ENCODE peak calls at places on chromosomes 5 and 9, in seven cellular contexts. Z, S, P, J, A, G and L are unnamed samples.

GRCh38 chr9:34636791-34637355 is 714 bp downstream of the SIGMAR1 start:
- DNase-seq in G (no peak), Z (no peak), P (no peak), J (peak; percentile 54), A (no peak), S (no peak), L (peak; percentile 64)

GRCh38 chr9:113906411-113907110 is 30.5 kb downstream of the ZNF618 start:
- DNase-seq in J (no peak), P (no peak), Z (no peak), G (no peak), S (no peak), A (peak; percentile 28), L (no peak)

GRCh38 chr5:35229076-35230042 is 928 bp downstream of the PRLR start:
- DNase-seq in A (no peak), G (no peak), Z (no peak), P (no peak), J (no peak), S (peak; percentile 75), L (peak; percentile 10)

GRCh38 chr5:134547579-134547978 is 22.1 kb downstream of the JADE2 start:
- DNase-seq in Z (no peak), J (peak; percentile 41), P (peak; percentile 63), S (peak; percentile 68), A (peak; percentile 87), G (no peak), L (no peak)

GRCh38 chr9:98488578-98489312 is 220.0 kb downstream of the GABBR2 start:
- DNase-seq in P (peak; percentile 90), J (no peak), S (no peak), A (peak; percentile 95), Z (peak; percentile 96), G (no peak), L (no peak)

GRCh38 chr5:157160001-157160400 is 6.1 kb downstream of the GARIN3 start:
- DNase-seq in J (no peak), G (peak; percentile 38), Z (no peak), A (no peak), S (no peak), P (no peak), L (no peak)

GRCh38 chr9:76018767-76019166 is 128.3 kb downstream of the PCSK5 start:
- DNase-seq in J (no peak), P (no peak), Z (no peak), A (no peak), S (no peak), G (no peak), L (no peak)

GRCh38 chr9:109418827-109419226 is 79.3 kb downstream of the PTPN3 start:
- DNase-seq in J (no peak), A (no peak), S (no peak), P (no peak), G (no peak), Z (no peak), L (peak; percentile 96)

GRCh38 chr9:114174876-114175771 is 19.8 kb downstream of the COL27A1 start:
- DNase-seq in A (peak; percentile 87), J (peak; percentile 36), Z (no peak), G (no peak), S (no peak), P (no peak), L (no peak)

GRCh38 chr5:173625686-173626500 is 9.4 kb upstream of the BOD1 start:
- DNase-seq in J (no peak), Z (no peak), P (no peak), S (no peak), A (no peak), G (no peak), L (peak; percentile 21)

GRCh38 chr5:40879163-40879942 is 29.9 kb upstream of the C7 start:
- DNase-seq in Z (no peak), S (no peak), A (peak; percentile 8), J (no peak), P (peak; percentile 1), G (no peak), L (peak; percentile 44)

GRCh38 chr5:82092-82491 is 9.9 kb upstream of the PLEKHG4B start:
- DNase-seq in S (no peak), J (no peak), G (no peak), Z (no peak), P (no peak), A (no peak), L (no peak)

GRCh38 chr9:137136926-137137607 is 1.9 kb upstream of the GRIN1 start:
- DNase-seq in P (no peak), J (no peak), Z (no peak), G (no peak), A (no peak), S (no peak), L (no peak)

GRCh38 chr9:86034863-86035734 is 64.3 kb downstream of the GOLM1 start:
- DNase-seq in P (peak; percentile 12), A (peak; percentile 20), S (peak; percentile 28), J (no peak), G (no peak), Z (no peak), L (peak; percentile 79)

GRCh38 chr5:116076496-116076895 is 8.3 kb upstream of the COMMD10 start:
- DNase-seq in A (no peak), G (no peak), S (no peak), J (no peak), Z (no peak), P (no peak), L (peak; percentile 54)

GRCh38 chr9:127384901-127385300 is 12.1 kb upstream of the SLC2A8 start:
- DNase-seq in A (no peak), G (no peak), P (no peak), Z (no peak), J (no peak), S (no peak), L (no peak)

GRCh38 chr5:73160239-73160671 is 12.7 kb upstream of the TMEM174 start:
- DNase-seq in S (no peak), J (no peak), P (no peak), A (no peak), G (no peak), Z (no peak), L (peak; percentile 71)

GRCh38 chr9:93911871-93912554 is 43.1 kb downstream of the BARX1 start:
- DNase-seq in G (no peak), S (no peak), A (no peak), P (no peak), J (no peak), Z (no peak), L (no peak)

DNA sequence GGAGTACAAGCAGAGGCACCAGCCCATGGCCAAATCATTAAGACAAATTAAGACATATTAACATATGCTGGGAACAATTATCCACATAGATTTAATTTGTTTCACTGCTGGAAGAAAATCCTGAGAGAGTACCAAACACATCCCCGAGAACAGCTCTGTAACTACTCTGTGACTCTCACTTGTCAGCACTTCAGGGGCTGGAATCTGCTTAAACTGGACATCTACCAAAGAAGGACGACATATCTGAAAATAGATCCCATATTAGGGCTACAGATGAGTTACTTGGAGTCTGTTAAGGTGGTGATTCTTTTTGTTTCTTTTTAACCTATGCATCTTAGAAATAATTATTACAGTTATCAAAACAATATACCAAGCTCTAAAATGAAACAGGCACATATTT is 68.3 kb downstream of the SLC1A1 start:
- DNase-seq in Z (no peak), J (no peak), P (no peak), G (no peak), A (no peak), S (no peak), L (no peak)
- H3K4me3 ChIP-seq in Z (no peak overlapping the region), J (no peak overlapping the region), P (no peak overlapping the region), G (no peak overlapping the region), A (no peak overlapping the region), S (no peak overlapping the region), L (no peak overlapping the region)

GRCh38 chr5:79133657-79134451 is 22.2 kb downstream of the BHMT start:
- DNase-seq in S (peak; percentile 74), Z (peak; percentile 78), J (peak; percentile 43), G (peak; percentile 21), P (peak; percentile 55), A (peak; percentile 73), L (peak; percentile 83)

GRCh38 chr5:79130781-79131180 is 19.2 kb downstream of the BHMT start:
- DNase-seq in P (no peak), S (no peak), G (no peak), Z (no peak), J (no peak), A (no peak), L (no peak)

GRCh38 chr5:79135790-79136553 is 24.4 kb downstream of the BHMT start:
- DNase-seq in J (no peak), Z (no peak), P (no peak), A (no peak), G (no peak), S (no peak), L (no peak)

GRCh38 chr5:79136618-79137017 is 25.0 kb downstream of the BHMT start:
- DNase-seq in J (no peak), G (no peak), S (no peak), P (no peak), A (no peak), Z (no peak), L (no peak)

GRCh38 chr5:79133121-79133656 is 21.6 kb downstream of the BHMT start:
- DNase-seq in J (no peak), A (peak; percentile 9), Z (no peak), P (no peak), S (no peak), G (no peak), L (peak; percentile 63)
- H3K4me3 ChIP-seq in J (peak overlapping the region; percentile 51), A (peak overlapping the region; percentile 34), Z (peak overlapping the region; percentile 10), P (peak overlapping the region; percentile 23), S (no peak overlapping the region), G (peak overlapping the region; percentile 1), L (peak overlapping the region; percentile 33)

GRCh38 chr5:150946351-150946905 is 41.6 kb upstream of the ZNF300 start:
- DNase-seq in P (peak; percentile 43), A (peak; percentile 71), S (peak; percentile 89), J (peak; percentile 75), G (no peak), Z (peak; percentile 33), L (no peak)

GRCh38 chr5:150945947-150946346 is 41.2 kb upstream of the ZNF300 start:
- DNase-seq in P (no peak), S (no peak), G (no peak), A (peak; percentile 3), J (no peak), Z (no peak), L (no peak)

GRCh38 chr5:150948539-150948938 is 43.8 kb upstream of the ZNF300 start:
- DNase-seq in P (no peak), Z (no peak), J (no peak), A (no peak), G (no peak), S (no peak), L (no peak)

DNA sequence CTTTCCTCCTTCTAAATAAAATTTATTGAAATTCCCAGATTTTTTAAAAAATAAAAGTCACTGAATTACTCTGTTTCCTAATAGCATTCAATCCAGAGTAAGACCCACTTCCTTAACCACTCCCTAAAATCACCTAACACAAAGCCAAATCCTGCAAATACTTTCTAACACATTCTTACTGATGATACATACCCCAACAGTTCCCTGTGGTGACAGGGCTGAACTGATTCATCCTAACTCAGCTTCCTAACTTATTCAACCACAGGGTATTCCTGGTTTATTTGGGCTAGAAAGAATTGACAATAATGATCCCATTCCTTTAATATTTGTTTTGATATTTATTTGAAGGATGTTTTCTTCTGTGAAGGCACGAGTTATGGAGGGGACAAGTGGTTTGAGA is 40.7 kb upstream of the ZNF300 start:
- DNase-seq in G (no peak), Z (no peak), A (peak; percentile 22), P (no peak), J (no peak), S (no peak), L (no peak)
- H3K4me3 ChIP-seq in G (no peak overlapping the region), Z (no peak overlapping the region), A (peak overlapping the region; percentile 44), P (peak overlapping the region; percentile 51), J (peak overlapping the region; percentile 65), S (peak overlapping the region; percentile 44), L (no peak overlapping the region)

DNA sequence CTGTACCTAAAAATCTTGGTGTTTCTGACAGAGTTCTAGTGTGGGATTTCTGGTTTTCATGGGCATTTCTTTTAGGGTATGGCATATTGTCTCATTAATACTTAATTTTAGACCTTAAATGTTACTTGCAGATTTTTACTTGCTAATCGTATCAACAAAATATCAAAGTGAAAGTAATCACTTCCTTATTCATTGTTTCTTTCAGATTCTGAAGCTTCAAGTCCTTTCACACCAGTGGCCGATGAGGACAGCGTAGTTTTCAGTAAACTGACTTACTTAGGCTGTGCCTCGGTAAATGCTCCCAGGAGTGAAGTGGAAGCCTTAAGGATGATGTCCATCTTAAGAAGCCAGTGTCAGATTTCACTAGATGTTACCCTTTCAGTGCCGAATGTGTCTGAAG is 45.2 kb downstream of the RABGAP1 start:
- DNase-seq in G (no peak), P (no peak), S (no peak), J (no peak), Z (no peak), A (no peak), L (no peak)
- H3K4me3 ChIP-seq in G (no peak overlapping the region), P (no peak overlapping the region), S (no peak overlapping the region), J (no peak overlapping the region), Z (no peak overlapping the region), A (no peak overlapping the region), L (no peak overlapping the region)